ENCODE peak calls at places on chromosomes 4 and X, in six cellular contexts. One of them, this sample, is unnamed.

GRCh38 chr4:40669504-40669903 is 39.8 kb upstream of the RBM47 start:
- DNase-seq in cardiac muscle cell: no peak
- DNase-seq in suprapubic skin: no peak
- DNase-seq in right lobe of liver: no peak
- DNase-seq in HFF-Myc: no peak
- DNase-seq in thoracic aorta: no peak
- DNase-seq in this sample: no peak

GRCh38 chrX:43949669-43950068 is 23.5 kb downstream of the NDP start:
- DNase-seq in cardiac muscle cell: peak
- DNase-seq in suprapubic skin: no peak
- DNase-seq in right lobe of liver: peak
- DNase-seq in HFF-Myc: no peak
- DNase-seq in thoracic aorta: no peak
- DNase-seq in this sample: no peak

GRCh38 chr4:41122775-41123174 is 91.6 kb downstream of the APBB2 start:
- DNase-seq in cardiac muscle cell: no peak
- DNase-seq in suprapubic skin: no peak
- DNase-seq in right lobe of liver: no peak
- DNase-seq in HFF-Myc: no peak
- DNase-seq in thoracic aorta: no peak
- DNase-seq in this sample: no peak

GRCh38 chr4:38133711-38134480 is 173.7 kb downstream of the PTTG2 start:
- DNase-seq in cardiac muscle cell: no peak
- DNase-seq in suprapubic skin: no peak
- DNase-seq in right lobe of liver: peak
- DNase-seq in HFF-Myc: no peak
- DNase-seq in thoracic aorta: no peak
- DNase-seq in this sample: no peak

GRCh38 chr4:141350122-141350904 is 129.6 kb downstream of the ZNF330 start:
- DNase-seq in cardiac muscle cell: no peak
- DNase-seq in suprapubic skin: no peak
- DNase-seq in right lobe of liver: peak
- DNase-seq in HFF-Myc: peak
- DNase-seq in thoracic aorta: no peak
- DNase-seq in this sample: peak

GRCh38 chr4:118363166-118363565 is 10.4 kb upstream of the PRSS12 start:
- DNase-seq in cardiac muscle cell: no peak
- DNase-seq in suprapubic skin: no peak
- DNase-seq in right lobe of liver: no peak
- DNase-seq in HFF-Myc: no peak
- DNase-seq in thoracic aorta: no peak
- DNase-seq in this sample: no peak

GRCh38 chr4:168475745-168476144 is 4.5 kb downstream of the DDX60L start:
- DNase-seq in cardiac muscle cell: peak
- DNase-seq in suprapubic skin: no peak
- DNase-seq in right lobe of liver: no peak
- DNase-seq in HFF-Myc: no peak
- DNase-seq in thoracic aorta: no peak
- DNase-seq in this sample: no peak

GRCh38 chr4:106046083-106046482 is 150.8 kb downstream of the NPNT start:
- DNase-seq in cardiac muscle cell: no peak
- DNase-seq in suprapubic skin: no peak
- DNase-seq in right lobe of liver: no peak
- DNase-seq in HFF-Myc: no peak
- DNase-seq in thoracic aorta: no peak
- DNase-seq in this sample: no peak

GRCh38 chrX:103792916-103793540 is 16.4 kb downstream of the PLP1 start:
- DNase-seq in cardiac muscle cell: no peak
- DNase-seq in suprapubic skin: no peak
- DNase-seq in right lobe of liver: no peak
- DNase-seq in HFF-Myc: no peak
- DNase-seq in thoracic aorta: no peak
- DNase-seq in this sample: peak

GRCh38 chr4:91622925-91623600 is 680.7 kb upstream of the GRID2 start:
- DNase-seq in cardiac muscle cell: no peak
- DNase-seq in suprapubic skin: no peak
- DNase-seq in right lobe of liver: no peak
- DNase-seq in HFF-Myc: no peak
- DNase-seq in thoracic aorta: no peak
- DNase-seq in this sample: no peak

GRCh38 chrX:55715847-55716246 is 1.7 kb upstream of the RRAGB start:
- DNase-seq in cardiac muscle cell: no peak
- DNase-seq in suprapubic skin: no peak
- DNase-seq in right lobe of liver: no peak
- DNase-seq in HFF-Myc: no peak
- DNase-seq in thoracic aorta: no peak
- DNase-seq in this sample: no peak

GRCh38 chr4:41509411-41510008 is 28.4 kb upstream of the LIMCH1 start:
- DNase-seq in cardiac muscle cell: no peak
- DNase-seq in suprapubic skin: no peak
- DNase-seq in right lobe of liver: no peak
- DNase-seq in HFF-Myc: no peak
- DNase-seq in thoracic aorta: no peak
- DNase-seq in this sample: no peak

GRCh38 chr4:149986916-149987315 is 91.3 kb upstream of the DCLK2 start:
- DNase-seq in cardiac muscle cell: no peak
- DNase-seq in suprapubic skin: no peak
- DNase-seq in right lobe of liver: no peak
- DNase-seq in HFF-Myc: no peak
- DNase-seq in thoracic aorta: no peak
- DNase-seq in this sample: no peak

GRCh38 chr4:38072578-38072977 is 112.4 kb downstream of the PTTG2 start:
- DNase-seq in cardiac muscle cell: no peak
- DNase-seq in suprapubic skin: no peak
- DNase-seq in right lobe of liver: no peak
- DNase-seq in HFF-Myc: no peak
- DNase-seq in thoracic aorta: no peak
- DNase-seq in this sample: no peak

GRCh38 chrX:137565921-137566745 is at the start of gene ZIC3:
- DNase-seq in cardiac muscle cell: peak
- DNase-seq in suprapubic skin: no peak
- DNase-seq in right lobe of liver: peak
- DNase-seq in HFF-Myc: no peak
- DNase-seq in thoracic aorta: no peak
- DNase-seq in this sample: no peak

GRCh38 chr4:24763631-24764302 is 31.6 kb upstream of the SOD3 start:
- DNase-seq in cardiac muscle cell: no peak
- DNase-seq in suprapubic skin: no peak
- DNase-seq in right lobe of liver: no peak
- DNase-seq in HFF-Myc: no peak
- DNase-seq in thoracic aorta: no peak
- DNase-seq in this sample: no peak

GRCh38 chr4:101419324-101420135 is 72.2 kb upstream of the PPP3CA start:
- DNase-seq in cardiac muscle cell: no peak
- DNase-seq in suprapubic skin: no peak
- DNase-seq in right lobe of liver: no peak
- DNase-seq in HFF-Myc: peak
- DNase-seq in thoracic aorta: no peak
- DNase-seq in this sample: no peak

GRCh38 chrX:118823263-118824172 is at the start of gene ZCCHC12:
- DNase-seq in cardiac muscle cell: peak
- DNase-seq in suprapubic skin: no peak
- DNase-seq in right lobe of liver: no peak
- DNase-seq in HFF-Myc: no peak
- DNase-seq in thoracic aorta: no peak
- DNase-seq in this sample: no peak

GRCh38 chr4:96833831-96834230 is 993.9 kb downstream of the PDHA2 start:
- DNase-seq in cardiac muscle cell: no peak
- DNase-seq in suprapubic skin: no peak
- DNase-seq in right lobe of liver: no peak
- DNase-seq in HFF-Myc: no peak
- DNase-seq in thoracic aorta: no peak
- DNase-seq in this sample: no peak

GRCh38 chr4:29081230-29081955 is 1638.8 kb upstream of the PCDH7 start:
- DNase-seq in cardiac muscle cell: no peak
- DNase-seq in suprapubic skin: no peak
- DNase-seq in right lobe of liver: no peak
- DNase-seq in HFF-Myc: no peak
- DNase-seq in thoracic aorta: no peak
- DNase-seq in this sample: no peak

GRCh38 chrX:140431521-140431920 is 73.3 kb downstream of the SOX3 start:
- DNase-seq in cardiac muscle cell: no peak
- DNase-seq in suprapubic skin: no peak
- DNase-seq in right lobe of liver: no peak
- DNase-seq in HFF-Myc: no peak
- DNase-seq in thoracic aorta: no peak
- DNase-seq in this sample: no peak

GRCh38 chrX:136954930-136955329 is 74.4 kb upstream of the RBMX start:
- DNase-seq in cardiac muscle cell: peak
- DNase-seq in suprapubic skin: no peak
- DNase-seq in right lobe of liver: no peak
- DNase-seq in HFF-Myc: peak
- DNase-seq in thoracic aorta: no peak
- DNase-seq in this sample: no peak

GRCh38 chr4:58760737-58761136 is 1650.6 kb upstream of the IGFBP7 start:
- DNase-seq in cardiac muscle cell: no peak
- DNase-seq in suprapubic skin: no peak
- DNase-seq in right lobe of liver: no peak
- DNase-seq in HFF-Myc: no peak
- DNase-seq in thoracic aorta: no peak
- DNase-seq in this sample: no peak

GRCh38 chr4:40710484-40711269 is 39.1 kb upstream of the NSUN7 start:
- DNase-seq in cardiac muscle cell: no peak
- DNase-seq in suprapubic skin: no peak
- DNase-seq in right lobe of liver: no peak
- DNase-seq in HFF-Myc: no peak
- DNase-seq in thoracic aorta: no peak
- DNase-seq in this sample: no peak

GRCh38 chr4:108270466-108271450 is 102.0 kb upstream of the LEF1 start:
- DNase-seq in cardiac muscle cell: no peak
- DNase-seq in suprapubic skin: no peak
- DNase-seq in right lobe of liver: no peak
- DNase-seq in HFF-Myc: peak
- DNase-seq in thoracic aorta: no peak
- DNase-seq in this sample: peak

GRCh38 chr4:17709760-17710068 is 71.7 kb downstream of the FAM184B start:
- DNase-seq in cardiac muscle cell: no peak
- DNase-seq in suprapubic skin: no peak
- DNase-seq in right lobe of liver: no peak
- DNase-seq in HFF-Myc: no peak
- DNase-seq in thoracic aorta: no peak
- DNase-seq in this sample: no peak

GRCh38 chr4:165355900-165356300 is 22.9 kb upstream of the CPE start:
- DNase-seq in cardiac muscle cell: peak
- DNase-seq in suprapubic skin: no peak
- DNase-seq in right lobe of liver: no peak
- DNase-seq in HFF-Myc: no peak
- DNase-seq in thoracic aorta: no peak
- DNase-seq in this sample: no peak

GRCh38 chr4:8892556-8893226 is 21.1 kb upstream of the HMX1 start:
- DNase-seq in cardiac muscle cell: no peak
- DNase-seq in suprapubic skin: no peak
- DNase-seq in right lobe of liver: no peak
- DNase-seq in HFF-Myc: no peak
- DNase-seq in thoracic aorta: no peak
- DNase-seq in this sample: no peak

GRCh38 chr4:8895295-8895694 is 23.7 kb upstream of the HMX1 start:
- DNase-seq in cardiac muscle cell: no peak
- DNase-seq in suprapubic skin: no peak
- DNase-seq in right lobe of liver: no peak
- DNase-seq in HFF-Myc: no peak
- DNase-seq in thoracic aorta: no peak
- DNase-seq in this sample: no peak

GRCh38 chr4:8893227-8893623 is 21.6 kb upstream of the HMX1 start:
- DNase-seq in cardiac muscle cell: no peak
- DNase-seq in suprapubic skin: no peak
- DNase-seq in right lobe of liver: no peak
- DNase-seq in HFF-Myc: no peak
- DNase-seq in thoracic aorta: no peak
- DNase-seq in this sample: no peak

GRCh38 chr4:8894424-8894816 is 22.8 kb upstream of the HMX1 start:
- DNase-seq in cardiac muscle cell: no peak
- DNase-seq in suprapubic skin: no peak
- DNase-seq in right lobe of liver: no peak
- DNase-seq in HFF-Myc: no peak
- DNase-seq in thoracic aorta: no peak
- DNase-seq in this sample: no peak

GRCh38 chr4:8893624-8894423 is 22.2 kb upstream of the HMX1 start:
- DNase-seq in cardiac muscle cell: peak
- DNase-seq in suprapubic skin: no peak
- DNase-seq in right lobe of liver: no peak
- DNase-seq in HFF-Myc: no peak
- DNase-seq in thoracic aorta: no peak
- DNase-seq in this sample: no peak
- H3K4me3 ChIP-seq in cardiac muscle cell: peak
- H3K4me3 ChIP-seq in suprapubic skin: no peak
- H3K4me3 ChIP-seq in right lobe of liver: no peak
- H3K4me3 ChIP-seq in HFF-Myc: no peak
- H3K4me3 ChIP-seq in thoracic aorta: no peak
- H3K4me3 ChIP-seq in this sample: no peak

GRCh38 chr4:2843909-2844584 is 403 bp downstream of the ADD1 start:
- DNase-seq in cardiac muscle cell: peak
- DNase-seq in suprapubic skin: peak
- DNase-seq in right lobe of liver: peak
- DNase-seq in HFF-Myc: no peak
- DNase-seq in thoracic aorta: no peak
- DNase-seq in this sample: no peak
- H3K4me3 ChIP-seq in cardiac muscle cell: peak
- H3K4me3 ChIP-seq in suprapubic skin: peak
- H3K4me3 ChIP-seq in right lobe of liver: peak
- H3K4me3 ChIP-seq in HFF-Myc: peak
- H3K4me3 ChIP-seq in thoracic aorta: peak
- H3K4me3 ChIP-seq in this sample: peak

GRCh38 chr4:1208266-1208961 is 36.0 kb upstream of the SPON2 start:
- DNase-seq in cardiac muscle cell: no peak
- DNase-seq in suprapubic skin: peak
- DNase-seq in right lobe of liver: peak
- DNase-seq in HFF-Myc: no peak
- DNase-seq in thoracic aorta: no peak
- DNase-seq in this sample: no peak
- H3K4me3 ChIP-seq in cardiac muscle cell: no peak
- H3K4me3 ChIP-seq in suprapubic skin: no peak
- H3K4me3 ChIP-seq in right lobe of liver: no peak
- H3K4me3 ChIP-seq in HFF-Myc: no peak
- H3K4me3 ChIP-seq in thoracic aorta: no peak
- H3K4me3 ChIP-seq in this sample: no peak

GRCh38 chr4:158169516-158169915 is 3.3 kb downstream of the GASK1B start:
- DNase-seq in cardiac muscle cell: no peak
- DNase-seq in suprapubic skin: no peak
- DNase-seq in right lobe of liver: no peak
- DNase-seq in HFF-Myc: no peak
- DNase-seq in thoracic aorta: no peak
- DNase-seq in this sample: no peak

GRCh38 chr4:158171456-158171790 is 1.4 kb downstream of the GASK1B start:
- DNase-seq in cardiac muscle cell: no peak
- DNase-seq in suprapubic skin: no peak
- DNase-seq in right lobe of liver: no peak
- DNase-seq in HFF-Myc: no peak
- DNase-seq in thoracic aorta: no peak
- DNase-seq in this sample: no peak

GRCh38 chr4:158169931-158170690 is 2.7 kb downstream of the GASK1B start:
- DNase-seq in cardiac muscle cell: no peak
- DNase-seq in suprapubic skin: no peak
- DNase-seq in right lobe of liver: no peak
- DNase-seq in HFF-Myc: no peak
- DNase-seq in thoracic aorta: no peak
- DNase-seq in this sample: no peak

GRCh38 chr4:158172196-158172557 is 648 bp downstream of the GASK1B start:
- DNase-seq in cardiac muscle cell: peak
- DNase-seq in suprapubic skin: no peak
- DNase-seq in right lobe of liver: no peak
- DNase-seq in HFF-Myc: no peak
- DNase-seq in thoracic aorta: no peak
- DNase-seq in this sample: no peak

GRCh38 chr4:158170691-158171455 is 2.0 kb downstream of the GASK1B start:
- DNase-seq in cardiac muscle cell: no peak
- DNase-seq in suprapubic skin: peak
- DNase-seq in right lobe of liver: peak
- DNase-seq in HFF-Myc: no peak
- DNase-seq in thoracic aorta: peak
- DNase-seq in this sample: no peak
- H3K4me3 ChIP-seq in cardiac muscle cell: peak
- H3K4me3 ChIP-seq in suprapubic skin: peak
- H3K4me3 ChIP-seq in right lobe of liver: peak
- H3K4me3 ChIP-seq in HFF-Myc: peak
- H3K4me3 ChIP-seq in thoracic aorta: peak
- H3K4me3 ChIP-seq in this sample: no peak